ENCODE peak calls at places on chromosome 7, in six cellular contexts. Q is HCT116, K is substantia nigra, L is OCI-LY7, E is endodermal cell, O is heart right ventricle. C is an unnamed sample.

GRCh38 chr7:29207469-29207868 is 12.9 kb downstream of the CHN2 start:
- DNase-seq in O (no peak), Q (no peak), E (no peak), L (no peak), K (no peak), C (no peak)

GRCh38 chr7:120588411-120588810 is 269.5 kb downstream of the TSPAN12 start:
- DNase-seq in E (no peak), Q (no peak), K (no peak), L (no peak), O (no peak), C (no peak)

GRCh38 chr7:73811760-73812168 is 19.0 kb upstream of the CLDN4 start:
- DNase-seq in Q (no peak), E (peak), K (no peak), O (peak), L (peak), C (no peak)

GRCh38 chr7:135905858-135906257 is 71.3 kb downstream of the MTPN start:
- DNase-seq in O (no peak), E (peak), K (no peak), L (no peak), Q (no peak), C (no peak)

GRCh38 chr7:85014936-85015335 is 171.9 kb downstream of the SEMA3D start:
- DNase-seq in O (no peak), K (no peak), E (no peak), L (no peak), Q (no peak), C (no peak)

GRCh38 chr7:410395-410910 is 109.2 kb downstream of the PDGFA start:
- DNase-seq in K (no peak), E (peak), L (no peak), O (no peak), Q (no peak), C (no peak)

GRCh38 chr7:36001546-36001945 is 151.5 kb upstream of the EEPD1 start:
- DNase-seq in Q (no peak), O (no peak), E (no peak), K (no peak), L (no peak), C (no peak)

GRCh38 chr7:5045558-5046396 is at the start of gene RBAK:
- DNase-seq in E (peak), O (peak), L (peak), K (peak), Q (peak), C (peak)

GRCh38 chr7:2142386-2142785 is 90.4 kb downstream of the MAD1L1 start:
- DNase-seq in E (no peak), O (peak), Q (no peak), K (no peak), L (no peak), C (no peak)

GRCh38 chr7:128030999-128031681 is at the start of gene LRRC4:
- DNase-seq in L (peak), E (peak), O (peak), K (peak), Q (no peak), C (no peak)

GRCh38 chr7:53121374-53121773 is 85.9 kb downstream of the POM121L12 start:
- DNase-seq in E (no peak), O (no peak), Q (no peak), L (no peak), K (no peak), C (no peak)

GRCh38 chr7:37149019-37149814 is 299.4 kb downstream of the ELMO1 start:
- DNase-seq in O (no peak), L (no peak), K (no peak), E (no peak), Q (no peak), C (no peak)

GRCh38 chr7:97269741-97270140 is 152.2 kb downstream of the SDHAF3 start:
- DNase-seq in Q (no peak), E (no peak), O (no peak), K (no peak), L (no peak), C (no peak)

GRCh38 chr7:79182283-79182682 is 271.2 kb downstream of the MAGI2 start:
- DNase-seq in Q (no peak), K (no peak), O (no peak), L (no peak), E (no peak), C (no peak)

GRCh38 chr7:95772298-95772770 is at the start of gene DYNC1I1:
- DNase-seq in O (peak), E (peak), K (peak), Q (no peak), L (no peak), C (no peak)

GRCh38 chr7:158016171-158017087 is 571.2 kb downstream of the PTPRN2 start:
- DNase-seq in L (no peak), Q (no peak), E (peak), K (no peak), O (no peak), C (no peak)

GRCh38 chr7:137245890-137246289 is 97.6 kb downstream of the PTN start:
- DNase-seq in K (no peak), E (no peak), O (no peak), Q (no peak), L (no peak), C (no peak)

GRCh38 chr7:133846203-133846945 is 280.8 kb upstream of the LRGUK start:
- DNase-seq in Q (no peak), L (no peak), E (no peak), K (no peak), O (no peak), C (no peak)

GRCh38 chr7:40986351-40986873 is 716.5 kb downstream of the INHBA start:
- DNase-seq in Q (no peak), E (no peak), L (no peak), O (no peak), K (no peak), C (no peak)

GRCh38 chr7:17651296-17651695 is 289.0 kb downstream of the SNX13 start:
- DNase-seq in K (no peak), E (no peak), Q (no peak), L (no peak), O (no peak), C (no peak)

GRCh38 chr7:82410461-82410860 is 33.1 kb downstream of the CACNA2D1 start:
- DNase-seq in L (no peak), K (no peak), Q (no peak), E (no peak), O (peak), C (no peak)

GRCh38 chr7:158646766-158647474 is 57.7 kb downstream of the NCAPG2 start:
- DNase-seq in E (peak), Q (no peak), L (peak), O (no peak), K (no peak), C (peak)

GRCh38 chr7:27221201-27221797 is 21.3 kb upstream of the EVX1 start:
- DNase-seq in L (no peak), E (no peak), K (no peak), O (no peak), Q (no peak), C (no peak)

GRCh38 chr7:32298403-32299132 is 191.6 kb downstream of the LSM5 start:
- DNase-seq in E (peak), O (peak), L (no peak), Q (no peak), K (no peak), C (no peak)

GRCh38 chr7:41319601-41320000 is 383.3 kb downstream of the INHBA start:
- DNase-seq in K (no peak), Q (no peak), L (no peak), E (no peak), O (no peak), C (no peak)

GRCh38 chr7:43295429-43295828 is 183.0 kb downstream of the HECW1 start:
- DNase-seq in L (no peak), K (no peak), E (peak), Q (no peak), O (no peak), C (no peak)

GRCh38 chr7:66163186-66163610 is 41.9 kb upstream of the TPST1 start:
- DNase-seq in K (no peak), E (no peak), L (no peak), O (no peak), Q (no peak), C (no peak)

GRCh38 chr7:92432299-92432946 is 14.9 kb upstream of the GATAD1 start:
- DNase-seq in E (no peak), O (no peak), K (no peak), L (no peak), Q (no peak), C (no peak)

GRCh38 chr7:122675011-122675410 is 23.9 kb downstream of the RNF133 start:
- DNase-seq in Q (no peak), K (no peak), E (no peak), O (no peak), L (no peak), C (no peak)

GRCh38 chr7:6624246-6624611 is 8.8 kb downstream of the ZNF853 start:
- DNase-seq in E (no peak), K (no peak), L (no peak), Q (no peak), O (no peak), C (no peak)

GRCh38 chr7:111077001-111077400 is 13.9 kb upstream of the LRRN3 start:
- DNase-seq in E (no peak), L (no peak), Q (no peak), O (no peak), K (no peak), C (no peak)

GRCh38 chr7:22937946-22938345 is 76.0 kb downstream of the HYCC1 start:
- DNase-seq in Q (no peak), E (no peak), L (no peak), O (no peak), K (no peak), C (no peak)

GRCh38 chr7:82472966-82473365 is 29.4 kb upstream of the CACNA2D1 start:
- DNase-seq in K (no peak), Q (no peak), E (no peak), O (no peak), L (no peak), C (no peak)

GRCh38 chr7:107394301-107394700 is 75.6 kb upstream of the GPR22 start:
- DNase-seq in K (no peak), E (no peak), L (no peak), Q (no peak), O (no peak), C (no peak)

GRCh38 chr7:45985902-45986301 is 64.8 kb upstream of the IGFBP3 start:
- DNase-seq in L (no peak), O (no peak), E (peak), Q (no peak), K (no peak), C (no peak)

GRCh38 chr7:96414931-96415292 is 93.0 kb upstream of the SLC25A13 start:
- DNase-seq in L (peak), E (peak), K (no peak), O (no peak), Q (peak), C (peak)

GRCh38 chr7:468141-468540 is 51.5 kb downstream of the PDGFA start:
- DNase-seq in Q (no peak), O (no peak), K (no peak), L (no peak), E (no peak), C (no peak)

GRCh38 chr7:44935583-44935982 is 43.2 kb downstream of the MYO1G start:
- DNase-seq in O (no peak), E (no peak), K (no peak), L (no peak), Q (no peak), C (no peak)

DNA sequence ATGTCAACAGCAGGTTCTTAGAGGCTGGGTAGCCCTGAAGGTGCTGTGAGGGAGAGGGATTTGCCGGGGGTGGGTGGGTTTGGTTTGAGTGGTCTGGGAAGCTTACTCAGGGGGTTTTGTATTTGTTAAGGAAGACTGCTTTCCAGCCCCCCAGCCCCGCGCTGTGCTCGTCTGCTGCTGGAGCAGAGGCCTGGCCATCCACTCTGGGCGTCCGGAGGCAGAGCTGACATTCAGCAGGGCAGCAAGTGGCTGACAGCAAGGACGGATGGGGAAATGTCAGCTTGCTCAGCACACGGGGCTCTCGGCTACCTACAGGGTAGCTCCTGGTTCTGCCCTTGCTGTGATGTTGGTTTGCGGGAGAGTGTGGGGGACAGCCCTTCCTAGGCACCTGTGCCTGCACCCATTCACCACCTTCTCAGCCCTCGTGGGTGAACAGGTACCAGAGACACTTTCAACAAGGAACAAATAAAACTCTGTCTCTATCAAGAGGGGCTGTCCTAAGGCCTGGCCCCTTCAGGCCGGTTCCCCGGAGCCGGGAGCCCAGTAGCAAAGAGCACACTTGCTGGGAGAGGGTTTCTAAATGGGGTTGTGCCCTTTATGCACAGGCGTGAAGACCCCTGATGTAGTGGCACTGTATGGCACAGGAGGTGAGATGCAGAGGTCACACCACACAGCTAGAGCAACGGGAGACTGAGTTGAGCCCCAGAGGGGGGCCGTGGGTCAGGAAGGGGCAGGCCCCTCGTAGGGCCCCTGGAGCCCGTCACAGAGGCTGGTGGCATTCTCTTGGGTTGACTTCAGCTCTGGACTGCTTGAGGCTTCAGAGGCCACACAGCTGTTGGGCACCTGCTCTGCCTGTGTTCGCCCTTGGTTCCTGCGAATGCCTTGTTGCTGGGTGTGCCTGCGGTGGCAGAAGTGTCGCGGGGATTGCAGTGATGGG is 72.2 kb upstream of the SHH start:
- DNase-seq in E (peak), O (no peak), K (no peak), L (no peak), Q (no peak), C (no peak)
- H3K27ac ChIP-seq in E (no peak), O (no peak), K (no peak), L (no peak), Q (no peak), C (no peak)

GRCh38 chr7:94253696-94254095 is 141.0 kb upstream of the COL1A2 start:
- DNase-seq in E (no peak), O (no peak), Q (no peak), L (no peak), K (no peak), C (no peak)

GRCh38 chr7:94250124-94250523 is 144.6 kb upstream of the COL1A2 start:
- DNase-seq in K (no peak), O (no peak), E (no peak), L (no peak), Q (no peak), C (no peak)

GRCh38 chr7:94252971-94253370 is 141.7 kb upstream of the COL1A2 start:
- DNase-seq in O (no peak), Q (no peak), E (no peak), K (no peak), L (no peak), C (no peak)

GRCh38 chr7:94250984-94251383 is 143.7 kb upstream of the COL1A2 start:
- DNase-seq in O (no peak), K (no peak), E (no peak), L (no peak), Q (no peak), C (no peak)

GRCh38 chr7:94252124-94252523 is 142.6 kb upstream of the COL1A2 start:
- DNase-seq in E (no peak), L (no peak), K (no peak), Q (no peak), O (no peak), C (no peak)
- H3K27ac ChIP-seq in E (no peak), L (no peak), K (no peak), Q (no peak), O (no peak), C (no peak)

DNA sequence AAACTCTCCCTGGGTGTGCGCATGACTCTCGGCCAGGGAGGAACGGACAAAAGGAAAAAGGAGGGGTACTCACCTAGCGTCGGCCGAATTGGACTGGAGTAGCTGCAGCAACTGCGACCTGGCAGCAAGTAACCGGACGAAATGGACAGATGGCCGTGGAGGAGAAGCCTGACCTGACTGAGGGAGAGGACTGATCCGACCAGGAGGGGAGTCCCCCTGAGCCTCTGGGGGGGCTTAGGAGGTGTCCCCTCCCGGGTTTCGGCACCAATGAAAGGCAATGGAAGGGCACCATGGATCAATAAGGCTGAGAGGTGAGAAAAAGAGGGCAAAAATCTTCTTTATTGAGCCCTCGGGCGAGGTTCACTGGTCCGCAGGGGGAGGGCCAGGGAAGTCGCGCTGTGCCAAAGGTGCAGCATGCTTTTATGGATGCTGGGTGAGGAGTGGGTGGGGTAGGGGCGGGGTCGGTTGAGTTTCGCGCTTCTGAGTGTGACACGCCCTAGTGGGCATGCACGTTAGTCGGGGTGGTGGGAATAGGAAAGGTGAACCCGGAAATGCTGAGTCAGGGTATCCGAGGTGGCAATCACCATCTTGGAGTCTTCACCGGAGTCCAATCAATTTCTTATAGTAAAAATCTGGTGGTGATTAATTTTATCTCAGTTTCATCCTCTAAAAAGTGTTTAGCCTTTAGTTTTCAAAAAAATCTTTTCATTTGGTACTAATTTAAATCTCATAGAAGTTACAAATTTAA is 638.5 kb upstream of the DPP6 start:
- DNase-seq in O (no peak), E (no peak), K (no peak), Q (no peak), L (no peak), C (no peak)
- H3K27ac ChIP-seq in O (no peak), E (no peak), K (no peak), Q (no peak), L (no peak), C (no peak)

GRCh38 chr7:117645456-117646181 is 165.8 kb downstream of the CFTR start:
- DNase-seq in Q (no peak), O (no peak), E (no peak), L (no peak), K (no peak), C (no peak)

GRCh38 chr7:117652943-117653700 is 173.3 kb downstream of the CFTR start:
- DNase-seq in E (no peak), K (no peak), L (no peak), O (no peak), Q (no peak), C (no peak)

DNA sequence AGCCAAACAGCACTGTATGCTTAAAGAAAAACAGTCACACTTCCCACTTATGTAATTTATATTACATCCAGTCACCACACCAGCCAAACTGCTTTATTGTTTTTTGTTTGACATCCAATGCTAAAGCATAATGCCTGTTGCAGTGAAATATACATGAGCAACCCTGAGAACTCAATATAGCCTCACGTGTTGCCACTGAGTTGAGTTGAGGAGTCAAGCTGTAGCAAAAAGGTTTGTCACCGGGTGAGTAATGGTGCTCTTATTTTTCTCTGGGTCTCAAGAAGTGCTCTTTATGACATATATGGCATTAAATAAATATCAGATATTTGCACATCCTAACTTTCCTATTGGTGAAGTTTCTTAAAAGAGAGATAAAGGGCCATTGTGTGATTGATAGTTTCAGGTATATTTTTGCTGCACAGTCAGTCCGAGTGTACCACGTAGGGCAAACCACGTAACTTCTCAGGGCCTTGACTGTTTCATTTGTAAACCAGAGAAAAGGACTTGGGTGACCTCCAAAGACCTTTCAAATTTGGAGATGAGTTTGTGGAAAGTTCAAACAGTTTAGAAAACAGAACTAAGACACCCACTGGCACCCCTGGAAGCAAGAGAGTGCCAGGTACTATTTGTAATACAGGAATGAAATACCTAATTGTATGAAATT is 168.5 kb downstream of the CFTR start:
- DNase-seq in K (no peak), Q (no peak), L (no peak), O (no peak), E (no peak), C (no peak)
- H3K27ac ChIP-seq in K (no peak), Q (no peak), L (no peak), O (no peak), E (no peak), C (no peak)

DNA sequence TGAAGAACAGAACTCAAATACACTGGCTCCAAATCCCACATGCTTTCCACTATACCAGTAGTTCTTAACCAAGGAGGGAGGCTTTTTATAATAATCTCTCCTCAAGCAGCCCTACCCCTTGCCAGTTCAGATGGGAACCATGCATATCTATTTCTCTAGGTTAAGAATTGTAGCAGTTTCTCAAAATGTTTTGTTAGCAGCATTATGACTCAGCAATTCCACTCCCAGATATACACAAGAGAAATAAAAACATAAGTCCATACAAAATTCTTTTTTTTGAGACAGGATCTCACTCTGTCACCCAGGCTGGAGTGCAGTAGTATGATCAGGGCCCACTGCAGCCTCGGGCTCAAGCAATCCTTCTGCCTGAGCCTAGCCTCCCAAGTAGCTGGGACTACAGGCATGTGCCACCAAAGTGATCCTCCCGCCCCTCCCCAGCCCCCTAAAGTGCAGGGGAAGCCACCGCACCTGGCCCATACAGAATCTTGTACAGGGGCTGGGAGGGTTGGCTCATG is 18.1 kb downstream of the YWHAG start:
- DNase-seq in E (no peak), O (no peak), L (no peak), K (no peak), Q (no peak), C (no peak)
- H3K27ac ChIP-seq in E (no peak), O (no peak), L (no peak), K (no peak), Q (peak), C (no peak)

C was measured in iPS DF 6.9.